ENCODE peak calls at places on chromosomes 5 and 9, in seven cellular contexts. One of them, this sample, is unnamed.

GRCh38 chr5:166926098-166926497 is 1365.3 kb upstream of the WWC1 start:
- DNase-seq in iPS DF 19.7: no peak
- DNase-seq in A172: no peak
- DNase-seq in NCI-H1436: no peak
- DNase-seq in GM12892: no peak
- DNase-seq in right atrium auricular region: no peak
- DNase-seq in stimulated activated CD4-positive, alpha-beta T cell treated with anti-CD3 and anti-CD28 coated beads, Interleukin-2, amount 100 ng/mL, for 48 hours: no peak
- DNase-seq in this sample: peak

GRCh38 chr9:107491081-107492053 is 1.8 kb upstream of the KLF4 start:
- DNase-seq in iPS DF 19.7: no peak
- DNase-seq in A172: no peak
- DNase-seq in NCI-H1436: no peak
- DNase-seq in GM12892: no peak
- DNase-seq in right atrium auricular region: peak
- DNase-seq in stimulated activated CD4-positive, alpha-beta T cell treated with anti-CD3 and anti-CD28 coated beads, Interleukin-2, amount 100 ng/mL, for 48 hours: no peak
- DNase-seq in this sample: no peak

GRCh38 chr5:21820527-21820926 is 1032.6 kb downstream of the CDH12 start:
- DNase-seq in iPS DF 19.7: no peak
- DNase-seq in A172: no peak
- DNase-seq in NCI-H1436: no peak
- DNase-seq in GM12892: no peak
- DNase-seq in right atrium auricular region: no peak
- DNase-seq in stimulated activated CD4-positive, alpha-beta T cell treated with anti-CD3 and anti-CD28 coated beads, Interleukin-2, amount 100 ng/mL, for 48 hours: no peak
- DNase-seq in this sample: no peak

GRCh38 chr5:159855476-159856157 is 60.7 kb upstream of the ADRA1B start:
- DNase-seq in iPS DF 19.7: no peak
- DNase-seq in A172: peak
- DNase-seq in NCI-H1436: no peak
- DNase-seq in GM12892: no peak
- DNase-seq in right atrium auricular region: peak
- DNase-seq in stimulated activated CD4-positive, alpha-beta T cell treated with anti-CD3 and anti-CD28 coated beads, Interleukin-2, amount 100 ng/mL, for 48 hours: no peak
- DNase-seq in this sample: peak

GRCh38 chr5:142816577-142816976 is 46.4 kb downstream of the ARHGAP26 start:
- DNase-seq in iPS DF 19.7: no peak
- DNase-seq in A172: peak
- DNase-seq in NCI-H1436: no peak
- DNase-seq in GM12892: no peak
- DNase-seq in right atrium auricular region: no peak
- DNase-seq in stimulated activated CD4-positive, alpha-beta T cell treated with anti-CD3 and anti-CD28 coated beads, Interleukin-2, amount 100 ng/mL, for 48 hours: no peak
- DNase-seq in this sample: peak

GRCh38 chr5:67677422-67677970 is 480.9 kb upstream of the CD180 start:
- DNase-seq in iPS DF 19.7: no peak
- DNase-seq in A172: no peak
- DNase-seq in NCI-H1436: no peak
- DNase-seq in GM12892: no peak
- DNase-seq in right atrium auricular region: no peak
- DNase-seq in stimulated activated CD4-positive, alpha-beta T cell treated with anti-CD3 and anti-CD28 coated beads, Interleukin-2, amount 100 ng/mL, for 48 hours: no peak
- DNase-seq in this sample: no peak

GRCh38 chr9:17225407-17225806 is 90.6 kb downstream of the CNTLN start:
- DNase-seq in iPS DF 19.7: no peak
- DNase-seq in A172: no peak
- DNase-seq in NCI-H1436: no peak
- DNase-seq in GM12892: no peak
- DNase-seq in right atrium auricular region: no peak
- DNase-seq in stimulated activated CD4-positive, alpha-beta T cell treated with anti-CD3 and anti-CD28 coated beads, Interleukin-2, amount 100 ng/mL, for 48 hours: no peak
- DNase-seq in this sample: no peak

GRCh38 chr5:86968311-86968753 is 299.4 kb upstream of the RASA1 start:
- DNase-seq in iPS DF 19.7: no peak
- DNase-seq in A172: peak
- DNase-seq in NCI-H1436: no peak
- DNase-seq in GM12892: no peak
- DNase-seq in right atrium auricular region: no peak
- DNase-seq in stimulated activated CD4-positive, alpha-beta T cell treated with anti-CD3 and anti-CD28 coated beads, Interleukin-2, amount 100 ng/mL, for 48 hours: no peak
- DNase-seq in this sample: peak

This sample was measured in Daoy.